ENCODE peak calls at places on chromosomes 13 and 19, in four cellular contexts. M is GM12878, C is HepG2, N is K562. F is an unnamed sample.

GRCh38 chr13:46778879-46779278 is 18.1 kb downstream of the ESD start:
- DNase-seq in C (no peak), M (no peak), N (no peak), F (no peak)

GRCh38 chr13:97429681-97430081 is 4.3 kb upstream of the RAP2A start:
- DNase-seq in C (no peak), N (no peak), M (no peak), F (no peak)

GRCh38 chr13:24671367-24672117 is 8.7 kb upstream of the ATP12A start:
- DNase-seq in N (peak), M (no peak), C (peak), F (no peak)

GRCh38 chr13:26971990-26972888 is 199.4 kb downstream of the USP12 start:
- DNase-seq in C (peak), N (peak), M (no peak), F (no peak)

GRCh38 chr13:36101157-36101556 is 30.0 kb downstream of the DCLK1 start:
- DNase-seq in N (no peak), C (no peak), M (no peak), F (no peak)

GRCh38 chr19:37227996-37228395 is 10.0 kb downstream of the ZNF383 start:
- DNase-seq in M (no peak), N (no peak), C (no peak), F (no peak)

GRCh38 chr19:14767466-14767971 is 10.8 kb downstream of the ADGRE2 start:
- DNase-seq in M (no peak), N (no peak), C (no peak), F (no peak)

GRCh38 chr13:73262862-73263627 is 204.2 kb downstream of the KLF5 start:
- DNase-seq in M (no peak), C (no peak), N (no peak), F (no peak)

GRCh38 chr13:70310720-70311119 is 202.5 kb upstream of the KLHL1 start:
- DNase-seq in M (no peak), N (no peak), C (peak), F (no peak)

GRCh38 chr13:50587122-50587521 is 256.4 kb downstream of the DLEU7 start:
- DNase-seq in N (no peak), C (no peak), M (no peak), F (no peak)

GRCh38 chr13:25899464-25899863 is 152.4 kb downstream of the SHISA2 start:
- DNase-seq in N (no peak), M (no peak), C (no peak), F (no peak)

GRCh38 chr19:23002690-23003422 is at the start of gene ZNF728:
- DNase-seq in C (no peak), N (peak), M (no peak), F (no peak)

GRCh38 chr13:37168151-37168550 is 62.7 kb upstream of the CSNK1A1L start:
- DNase-seq in N (no peak), M (no peak), C (no peak), F (no peak)

GRCh38 chr19:36837525-36837901 is 674 bp downstream of the ZNF790 start:
- DNase-seq in C (peak), M (no peak), N (no peak), F (no peak)

GRCh38 chr13:110245421-110245899 is 61.5 kb downstream of the COL4A1 start:
- DNase-seq in C (no peak), N (no peak), M (no peak), F (no peak)

GRCh38 chr19:28154077-28154476 is 1058.9 kb downstream of the UQCRFS1 start:
- DNase-seq in N (no peak), M (no peak), C (no peak), F (no peak)

GRCh38 chr19:28150129-28150528 is 1062.8 kb downstream of the UQCRFS1 start:
- DNase-seq in N (no peak), M (no peak), C (no peak), F (no peak)

GRCh38 chr19:28148554-28148953 is 1064.4 kb downstream of the UQCRFS1 start:
- DNase-seq in M (no peak), C (no peak), N (no peak), F (no peak)
- TF ChIP-seq TAF1 in M (no peak), C (no peak), N (no peak), F (no peak)

GRCh38 chr19:47511128-47511517 is 3.7 kb downstream of the NAPA start:
- DNase-seq in C (no peak), M (no peak), N (no peak), F (no peak)
- TF ChIP-seq POLR2A in C (no peak), M (no peak), N (no peak), F (no peak)

DNA sequence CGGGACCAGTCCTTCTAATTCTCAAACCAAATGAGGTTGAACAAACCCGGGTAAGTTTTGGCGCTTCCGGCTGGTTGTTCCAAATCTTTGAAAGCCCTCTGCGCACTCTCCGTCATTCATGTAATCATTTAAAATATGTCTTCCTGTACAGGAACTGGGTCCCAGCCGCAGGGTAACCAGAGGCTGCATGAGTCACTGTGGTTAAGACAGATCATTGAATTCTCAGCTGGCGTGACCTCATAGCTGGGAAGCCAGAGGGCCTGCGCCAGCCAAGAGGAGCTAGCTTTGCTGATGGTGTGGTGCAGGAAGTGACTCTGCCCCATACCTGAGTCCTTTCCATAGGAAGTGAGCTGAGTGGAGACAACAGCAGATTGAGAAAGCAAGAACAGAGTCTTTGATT is 135.2 kb downstream of the TSHZ3 start:
- DNase-seq in C (no peak), N (peak), M (no peak), F (no peak)
- TF ChIP-seq POLR2AphosphoS5 in C (no peak), N (no peak), M (no peak), F (no peak)

GRCh38 chr19:46033401-46033800 is 7.4 kb downstream of the IGFL4 start:
- DNase-seq in C (no peak), M (no peak), N (no peak), F (no peak)

GRCh38 chr19:46032597-46033025 is 8.2 kb downstream of the IGFL4 start:
- DNase-seq in M (no peak), N (no peak), C (no peak), F (no peak)

GRCh38 chr19:46035546-46035945 is 5.3 kb downstream of the IGFL4 start:
- DNase-seq in C (no peak), M (no peak), N (no peak), F (no peak)

GRCh38 chr19:46031781-46032596 is 8.8 kb downstream of the IGFL4 start:
- DNase-seq in N (no peak), M (no peak), C (no peak), F (no peak)

GRCh38 chr19:46030861-46031550 is 8.2 kb upstream of the PGLYRP1 start:
- DNase-seq in N (no peak), M (no peak), C (no peak), F (no peak)
- TF ChIP-seq TAF1 in N (no peak), M (no peak), C (no peak), F (no peak)

F was measured in GM12892.